ENCODE peak calls at places on chromosomes 16 and 17, in six cellular contexts. J is Kasumi-1; M is activated T-cell treated with anti-CD3 and anti-CD28 coated beads, Interleukin-2, amount 50 U/mL, for 4 hours; A is NCI-H1417; N is nucleus accumbens; V is KG1. X is an unnamed sample.

GRCh38 chr16:80969114-80969484 is 37.6 kb downstream of the CMC2 start:
- DNase-seq in V (no peak), A (no peak), J (no peak), N (no peak), M (no peak), X (no peak)

GRCh38 chr16:53219795-53220194 is 165.0 kb downstream of the CHD9 start:
- DNase-seq in M (no peak), A (no peak), V (peak; percentile 55), J (peak; percentile 44), N (no peak), X (no peak)

GRCh38 chr17:11144358-11145233 is 96.4 kb upstream of the SHISA6 start:
- DNase-seq in J (peak; percentile 3), V (no peak), N (peak; percentile 3), A (no peak), M (no peak), X (no peak)

GRCh38 chr17:2947588-2947950 is 115.8 kb downstream of the OR1D5 start:
- DNase-seq in N (no peak), M (no peak), V (no peak), A (no peak), J (no peak), X (no peak)

GRCh38 chr16:88468289-88469129 is 15.4 kb downstream of the ZFPM1 start:
- DNase-seq in N (peak; percentile 9), V (no peak), J (peak; percentile 39), M (no peak), A (no peak), X (no peak)

GRCh38 chr17:1147664-1148063 is 32.1 kb downstream of the ABR start:
- DNase-seq in A (peak; percentile 78), J (peak; percentile 18), N (peak; percentile 26), M (no peak), V (no peak), X (no peak)

GRCh38 chr16:88320947-88321634 is 61.7 kb upstream of the ZNF469 start:
- DNase-seq in M (no peak), V (no peak), N (no peak), J (no peak), A (no peak), X (no peak)

GRCh38 chr17:39174907-39175694 is 9.1 kb upstream of the ARL5C start:
- DNase-seq in A (peak; percentile 32), J (peak; percentile 66), N (peak; percentile 18), M (peak; percentile 76), V (peak; percentile 36), X (no peak)

GRCh38 chr16:79656537-79657115 is 56.1 kb upstream of the MAF start:
- DNase-seq in A (peak; percentile 81), N (no peak), J (no peak), M (no peak), V (no peak), X (no peak)

GRCh38 chr17:17783825-17784598 is 52.8 kb downstream of the SREBF1 start:
- DNase-seq in N (peak; percentile 43), V (no peak), J (no peak), A (peak; percentile 68), M (no peak), X (no peak)

GRCh38 chr17:80916246-80916645 is 75.4 kb upstream of the CHMP6 start:
- DNase-seq in A (no peak), V (no peak), N (no peak), J (no peak), M (no peak), X (no peak)

GRCh38 chr16:25419681-25420080 is 162.0 kb upstream of the ZKSCAN2 start:
- DNase-seq in A (no peak), J (no peak), V (no peak), N (no peak), M (no peak), X (no peak)

GRCh38 chr16:14155572-14156213 is 84.6 kb downstream of the MRTFB start:
- DNase-seq in J (no peak), M (no peak), V (no peak), A (no peak), N (no peak), X (no peak)

GRCh38 chr16:51880776-51881175 is 666.2 kb downstream of the TOX3 start:
- DNase-seq in J (no peak), M (no peak), N (no peak), A (no peak), V (no peak), X (peak; percentile 39)

GRCh38 chr16:11972128-11972527 is 4.4 kb upstream of the SNX29 start:
- DNase-seq in V (no peak), M (no peak), J (peak; percentile 1), N (no peak), A (no peak), X (no peak)

GRCh38 chr17:40499551-40500189 is 1.8 kb downstream of the TNS4 start:
- DNase-seq in J (no peak), M (no peak), V (no peak), N (no peak), A (peak; percentile 50), X (no peak)

GRCh38 chr16:80006175-80006895 is 405.8 kb upstream of the MAF start:
- DNase-seq in V (no peak), N (no peak), A (no peak), M (no peak), J (no peak), X (no peak)

GRCh38 chr17:55056530-55056929 is 88.0 kb downstream of the STXBP4 start:
- DNase-seq in V (no peak), A (no peak), N (no peak), J (no peak), M (no peak), X (no peak)

GRCh38 chr16:78786635-78787034 is 687.2 kb downstream of the WWOX start:
- DNase-seq in V (no peak), M (no peak), N (no peak), J (no peak), A (no peak), X (no peak)

GRCh38 chr17:59521465-59522126 is 43.8 kb upstream of the DHX40 start:
- DNase-seq in J (peak; percentile 64), V (peak; percentile 35), N (peak; percentile 22), A (peak; percentile 33), M (peak; percentile 52), X (peak; percentile 15)

GRCh38 chr17:3951420-3951819 is 12.8 kb downstream of the ATP2A3 start:
- DNase-seq in A (no peak), V (no peak), J (no peak), N (no peak), M (no peak), X (no peak)

GRCh38 chr17:14760212-14760611 is 459.3 kb downstream of the HS3ST3B1 start:
- DNase-seq in M (no peak), N (no peak), V (no peak), A (no peak), J (no peak), X (no peak)

GRCh38 chr16:29877266-29877961 is 14.4 kb upstream of the CDIPT start:
- DNase-seq in J (no peak), N (no peak), A (peak; percentile 90), V (no peak), M (peak; percentile 28), X (no peak)

GRCh38 chr17:330993-331701 is 21.5 kb downstream of the RPH3AL start:
- DNase-seq in A (no peak), N (no peak), M (no peak), J (no peak), V (no peak), X (no peak)

GRCh38 chr17:77297693-77298666 is 157.2 kb downstream of the SEC14L1 start:
- DNase-seq in N (no peak), J (no peak), V (no peak), M (no peak), A (no peak), X (no peak)

GRCh38 chr16:2985457-2985856 is 5.2 kb upstream of the PKMYT1 start:
- DNase-seq in M (no peak), A (no peak), N (no peak), V (no peak), J (no peak), X (no peak)

GRCh38 chr17:50221500-50222480 is 20.4 kb upstream of the COL1A1 start:
- DNase-seq in N (no peak), M (no peak), A (no peak), J (peak; percentile 36), V (no peak), X (no peak)

GRCh38 chr17:61363601-61364462 is 35.8 kb upstream of the TBX2 start:
- DNase-seq in N (no peak), A (no peak), V (no peak), M (no peak), J (no peak), X (no peak)